ENCODE peak calls at places on chromosomes 11 and 22, in five cellular contexts. B is lung microvascular endothelial cell, C is T-helper 2 cell, G is Right ventricle myocardium superior, J is G401. N is an unnamed sample.

GRCh38 chr22:42603427-42603826 is 11.3 kb downstream of the POLDIP3 start:
- DNase-seq in G (no peak), C (no peak), B (no peak), J (no peak), N (no peak)

GRCh38 chr22:27154717-27155116 is 497.3 kb downstream of the MIAT start:
- DNase-seq in J (no peak), B (no peak), C (no peak), G (no peak), N (no peak)

GRCh38 chr22:20420157-20420842 is 17.3 kb downstream of the SCARF2 start:
- DNase-seq in J (no peak), B (no peak), G (no peak), C (no peak), N (no peak)

GRCh38 chr11:67646535-67647336 is 3.8 kb downstream of the ACY3 start:
- DNase-seq in J (no peak), G (no peak), C (no peak), B (no peak), N (no peak)

GRCh38 chr22:25051073-25051472 is 98.6 kb downstream of the KIAA1671 start:
- DNase-seq in C (no peak), G (no peak), B (no peak), J (no peak), N (peak)

GRCh38 chr11:34126959-34127848 is 21.8 kb downstream of the NAT10 start:
- DNase-seq in G (no peak), C (no peak), B (no peak), J (no peak), N (no peak)

GRCh38 chr11:5004429-5005274 is 10.0 kb downstream of the OR51L1 start:
- DNase-seq in J (peak), G (peak), B (peak), C (no peak), N (peak)

GRCh38 chr11:15145151-15145550 is 30.4 kb downstream of the INSC start:
- DNase-seq in J (no peak), G (no peak), C (no peak), B (no peak), N (no peak)

GRCh38 chr11:121754603-121755002 is 301.8 kb upstream of the SORL1-AS1 start:
- DNase-seq in C (no peak), G (no peak), B (no peak), J (no peak), N (no peak)

GRCh38 chr11:121067912-121068652 is 33.0 kb upstream of the TECTA start:
- DNase-seq in G (no peak), B (no peak), J (no peak), C (no peak), N (no peak)

GRCh38 chr11:57762235-57762866 is 749 bp downstream of the CTNND1 start:
- DNase-seq in J (peak), G (no peak), B (no peak), C (no peak), N (no peak)

GRCh38 chr11:30107899-30108298 is 91.1 kb upstream of the KCNA4 start:
- DNase-seq in J (no peak), B (no peak), G (no peak), C (no peak), N (no peak)

GRCh38 chr11:123838659-123839058 is 32.5 kb upstream of the OR6M1 start:
- DNase-seq in C (no peak), G (no peak), J (no peak), B (no peak), N (no peak)